ENCODE peak calls at places on chromosomes 2 and 18, in nine cellular contexts. G, W, S, Z, O, Q, J, K and E are unnamed samples.

GRCh38 chr18:8952796-8953760 is 149.4 kb upstream of the NDUFV2 start:
- DNase-seq in O (peak), S (no peak), G (no peak), W (peak), Z (no peak), K (no peak), Q (no peak), J (peak), E (peak)

GRCh38 chr18:36412778-36413177 is 115.3 kb downstream of the FHOD3 start:
- DNase-seq in S (no peak), Z (peak), O (peak), J (no peak), W (no peak), G (peak), K (no peak), Q (no peak), E (no peak)

GRCh38 chr2:240460243-240460630 is 24.8 kb downstream of the GPC1 start:
- DNase-seq in J (no peak), Z (no peak), Q (peak), O (no peak), K (no peak), G (no peak), S (no peak), W (no peak), E (no peak)

GRCh38 chr18:47283476-47283875 is 32.0 kb upstream of the SKOR2 start:
- DNase-seq in Q (no peak), W (no peak), O (peak), S (no peak), Z (peak), G (peak), K (no peak), J (peak), E (peak)

GRCh38 chr18:79681484-79682387 is 2.1 kb downstream of the CTDP1 start:
- DNase-seq in K (no peak), O (no peak), Z (no peak), W (no peak), G (no peak), J (no peak), Q (no peak), S (peak), E (no peak)

GRCh38 chr2:119671011-119671410 is 8.0 kb upstream of the TMEM177 start:
- DNase-seq in J (no peak), K (no peak), W (no peak), O (no peak), Z (no peak), Q (no peak), S (no peak), G (no peak), E (no peak)

GRCh38 chr18:6997802-6998201 is 119.8 kb downstream of the LAMA1 start:
- DNase-seq in Q (no peak), K (no peak), Z (no peak), J (no peak), S (no peak), W (no peak), G (no peak), O (no peak), E (peak)

GRCh38 chr18:70469916-70470315 is 181.1 kb downstream of the SOCS6 start:
- DNase-seq in J (no peak), Z (peak), G (no peak), O (no peak), S (no peak), K (no peak), W (no peak), Q (no peak), E (no peak)